ENCODE peak calls at places on chromosomes 16 and 17, in five cellular contexts. O is heart left ventricle, U is foreskin fibroblast, W is fibroblast of mammary gland, R is AG09309. M is an unnamed sample.

GRCh38 chr16:25158401-25158800 is 46.9 kb downstream of the LCMT1 start:
- DNase-seq in R (no peak), O (no peak), U (no peak), W (no peak), M (no peak)

GRCh38 chr17:14471052-14471451 is 170.2 kb downstream of the HS3ST3B1 start:
- DNase-seq in R (peak; percentile 45), U (peak; percentile 92), O (no peak), W (peak; percentile 62), M (peak; percentile 85)

GRCh38 chr16:28527985-28528384 is 10.8 kb downstream of the NUPR1 start:
- DNase-seq in U (no peak), W (no peak), O (no peak), R (no peak), M (no peak)

GRCh38 chr16:71792176-71792575 is 16.5 kb downstream of the AP1G1 start:
- DNase-seq in O (no peak), U (peak; percentile 62), W (peak; percentile 23), R (no peak), M (no peak)

GRCh38 chr16:47855431-47855830 is 300.4 kb downstream of the ABCC12 start:
- DNase-seq in W (no peak), U (no peak), O (no peak), R (no peak), M (no peak)

GRCh38 chr17:7589204-7589868 is 558 bp downstream of the SOX15 start:
- DNase-seq in W (peak; percentile 88), R (peak; percentile 40), U (peak; percentile 96), O (peak; percentile 88), M (peak; percentile 89)

GRCh38 chr17:28055546-28056275 is 13.2 kb downstream of the NLK start:
- DNase-seq in U (no peak), W (no peak), O (no peak), R (no peak), M (no peak)

GRCh38 chr16:28974007-28974436 is 556 bp upstream of the SPNS1 start:
- DNase-seq in U (peak; percentile 87), W (peak; percentile 76), R (peak; percentile 7), O (peak; percentile 58), M (peak; percentile 80)

GRCh38 chr16:11909653-11910551 is 5.9 kb downstream of the GSPT1 start:
- DNase-seq in W (peak; percentile 43), R (no peak), U (peak; percentile 20), O (no peak), M (peak; percentile 14)

GRCh38 chr16:78513838-78514237 is 414.4 kb downstream of the WWOX start:
- DNase-seq in U (no peak), W (peak; percentile 58), O (no peak), R (no peak), M (no peak)

GRCh38 chr17:57091186-57091618 is 6.2 kb downstream of the AKAP1 start:
- DNase-seq in O (peak; percentile 94), R (no peak), W (no peak), U (no peak), M (no peak)

GRCh38 chr16:31329671-31330552 is 25.1 kb upstream of the ITGAX start:
- DNase-seq in U (no peak), O (no peak), W (no peak), R (no peak), M (no peak)

GRCh38 chr16:80527297-80527696 is 13.5 kb upstream of the DYNLRB2 start:
- DNase-seq in U (peak; percentile 46), R (no peak), O (no peak), W (peak; percentile 26), M (peak; percentile 20)

GRCh38 chr16:24273511-24273910 is 17.4 kb downstream of the CACNG3 start:
- DNase-seq in U (peak; percentile 14), W (peak; percentile 22), R (no peak), O (no peak), M (peak; percentile 40)

GRCh38 chr16:57998484-57998883 is 2.0 kb downstream of the ZNF319 start:
- DNase-seq in R (no peak), O (peak; percentile 57), W (peak; percentile 53), U (peak; percentile 52), M (peak; percentile 60)

GRCh38 chr16:46972429-46972970 is 974 bp downstream of the DNAJA2 start:
- DNase-seq in O (no peak), W (peak; percentile 23), U (peak; percentile 28), R (no peak), M (peak; percentile 35)

GRCh38 chr17:47643116-47643515 is 6.6 kb upstream of the KPNB1 start:
- DNase-seq in U (peak; percentile 36), O (no peak), R (no peak), W (peak; percentile 27), M (no peak)

GRCh38 chr16:20611350-20611902 is 35.3 kb upstream of the ACSM2B start:
- DNase-seq in U (no peak), W (no peak), R (no peak), O (peak; percentile 58), M (no peak)

GRCh38 chr16:49463529-49463928 is 89.9 kb downstream of the C16orf78 start:
- DNase-seq in U (no peak), O (no peak), R (no peak), W (no peak), M (no peak)

GRCh38 chr17:57484826-57485565 is 228.7 kb downstream of the MSI2 start:
- DNase-seq in W (no peak), U (no peak), O (no peak), R (no peak), M (no peak)

GRCh38 chr17:55641559-55642160 is 81.0 kb downstream of the TMEM100 start:
- DNase-seq in W (peak; percentile 75), R (peak; percentile 11), O (peak; percentile 67), U (peak; percentile 81), M (peak; percentile 77)

GRCh38 chr17:74920306-74920620 is 2.8 kb downstream of the USH1G start:
- DNase-seq in U (no peak), W (no peak), R (no peak), O (no peak), M (no peak)

GRCh38 chr17:40540448-40540847 is 24.8 kb downstream of the CCR7 start:
- DNase-seq in U (no peak), O (peak; percentile 21), W (no peak), R (no peak), M (no peak)

GRCh38 chr17:81050645-81051625 is 16.0 kb downstream of the BAIAP2 start:
- DNase-seq in O (no peak), U (no peak), W (no peak), R (no peak), M (no peak)

GRCh38 chr17:63445571-63446217 is 412 bp downstream of the CYB561 start:
- DNase-seq in U (peak; percentile 68), O (no peak), R (no peak), W (no peak), M (no peak)

GRCh38 chr16:3131755-3132377 is 3.0 kb upstream of the ZNF213 start:
- DNase-seq in U (peak; percentile 68), O (no peak), W (peak; percentile 41), R (no peak), M (peak; percentile 41)

GRCh38 chr16:6193718-6194117 is 1096.1 kb upstream of the EEF2KMT start:
- DNase-seq in W (no peak), U (no peak), R (no peak), O (no peak), M (no peak)

GRCh38 chr16:30185141-30185682 is 1.8 kb downstream of the CORO1A start:
- DNase-seq in U (no peak), O (no peak), W (no peak), R (no peak), M (no peak)

GRCh38 chr17:253091-253846 is 71.8 kb upstream of the DOC2B start:
- DNase-seq in R (no peak), O (no peak), W (no peak), U (no peak), M (no peak)

GRCh38 chr17:7884581-7885356 is 3.8 kb upstream of the CHD3 start:
- DNase-seq in O (no peak), U (peak; percentile 19), R (no peak), W (no peak), M (no peak)

GRCh38 chr17:16997514-16998429 is 25.9 kb upstream of the TNFRSF13B start:
- DNase-seq in W (peak; percentile 52), R (no peak), U (no peak), O (no peak), M (no peak)
- TF ChIP-seq CTCF in W (peak; percentile 67), R (no peak), U (no peak), O (no peak), M (no peak)

GRCh38 chr16:67426950-67427349 is 4.0 kb upstream of the HSD11B2 start:
- DNase-seq in O (peak; percentile 60), W (peak; percentile 57), R (no peak), U (no peak), M (no peak)

GRCh38 chr16:67425581-67425980 is 5.3 kb upstream of the HSD11B2 start:
- DNase-seq in W (no peak), R (no peak), U (no peak), O (no peak), M (no peak)

GRCh38 chr16:67426022-67426421 is 4.9 kb upstream of the HSD11B2 start:
- DNase-seq in W (no peak), O (no peak), U (no peak), R (no peak), M (no peak)

GRCh38 chr16:67423634-67424575 is 7.0 kb upstream of the HSD11B2 start:
- DNase-seq in O (no peak), W (no peak), R (no peak), U (no peak), M (no peak)

GRCh38 chr16:67425046-67425445 is 5.9 kb upstream of the HSD11B2 start:
- DNase-seq in W (peak; percentile 56), U (no peak), O (no peak), R (no peak), M (no peak)
- H3K4me3 ChIP-seq in W (no peak overlapping the region), U (no peak overlapping the region), O (no peak overlapping the region), R (no peak overlapping the region), M (no peak overlapping the region)

GRCh38 chr17:4539025-4539424 is 16.2 kb downstream of the MYBBP1A start:
- DNase-seq in U (no peak), R (no peak), O (no peak), W (no peak), M (no peak)

GRCh38 chr17:4539576-4540223 is 15.5 kb downstream of the MYBBP1A start:
- DNase-seq in O (no peak), R (no peak), W (no peak), U (no peak), M (no peak)

GRCh38 chr17:4541041-4541327 is 14.2 kb downstream of the MYBBP1A start:
- DNase-seq in U (no peak), O (no peak), W (no peak), R (no peak), M (no peak)

GRCh38 chr17:4541328-4542002 is 13.7 kb downstream of the MYBBP1A start:
- DNase-seq in R (no peak), U (no peak), W (no peak), O (no peak), M (no peak)

GRCh38 chr17:4540224-4541040 is 14.8 kb downstream of the MYBBP1A start:
- DNase-seq in R (no peak), U (no peak), W (no peak), O (peak; percentile 68), M (no peak)
- TF ChIP-seq CTCF in R (peak; percentile 14), U (no peak), W (no peak), O (peak; percentile 21), M (peak; percentile 11)

GRCh38 chr16:84461504-84462295 is 42.8 kb downstream of the MEAK7 start:
- DNase-seq in R (no peak), U (no peak), W (no peak), O (no peak), M (no peak)

GRCh38 chr16:84462296-84463210 is 41.9 kb downstream of the MEAK7 start:
- DNase-seq in O (no peak), U (peak; percentile 11), W (no peak), R (no peak), M (no peak)

GRCh38 chr16:84465154-84465553 is 39.3 kb downstream of the MEAK7 start:
- DNase-seq in U (no peak), O (no peak), R (no peak), W (no peak), M (no peak)

GRCh38 chr16:84464116-84464515 is 40.3 kb downstream of the MEAK7 start:
- DNase-seq in R (no peak), U (no peak), O (no peak), W (no peak), M (no peak)

GRCh38 chr16:84463221-84463620 is 41.2 kb downstream of the MEAK7 start:
- DNase-seq in O (no peak), U (peak; percentile 28), R (no peak), W (no peak), M (no peak)
- H3K4me3 ChIP-seq in O (no peak overlapping the region), U (no peak overlapping the region), R (no peak overlapping the region), W (no peak overlapping the region), M (no peak overlapping the region)